ENCODE peak calls at places on chromosomes 4 and X, in six cellular contexts. W is pancreas, Z is thyroid gland, Y is neuronal stem cell, R is lower lobe of right lung, P is cardiac muscle cell. Q is an unnamed sample.

GRCh38 chrX:123267220-123267619 is 83.1 kb downstream of the GRIA3 start:
- DNase-seq in W (no peak), Z (no peak), Y (no peak), R (no peak), P (no peak), Q (no peak)

GRCh38 chr4:100590308-100590707 is 72.5 kb upstream of the EMCN start:
- DNase-seq in W (no peak), Z (no peak), Y (no peak), R (no peak), P (no peak), Q (no peak)

GRCh38 chrX:108303682-108304081 is 134.5 kb downstream of the COL4A6 start:
- DNase-seq in W (no peak), Z (no peak), Y (no peak), R (no peak), P (no peak), Q (no peak)

GRCh38 chr4:89753601-89754066 is 83.3 kb downstream of the SNCA start:
- DNase-seq in W (no peak), Z (no peak), Y (no peak), R (no peak), P (no peak), Q (no peak)

GRCh38 chrX:51894697-51895336 is 1.4 kb downstream of the MAGED1 start:
- DNase-seq in W (peak; percentile 36), Z (peak; percentile 37), Y (no peak), R (no peak), P (peak; percentile 38), Q (peak; percentile 37)

GRCh38 chrX:113384628-113385027 is 544.0 kb upstream of the AMOT start:
- DNase-seq in W (no peak), Z (no peak), Y (no peak), R (no peak), P (no peak), Q (peak; percentile 41)

GRCh38 chrX:15834827-15835595 is 19.6 kb downstream of the AP1S2 start:
- DNase-seq in W (no peak), Z (no peak), Y (no peak), R (no peak), P (peak; percentile 13), Q (no peak)

GRCh38 chr4:2141762-2142520 is 82.8 kb downstream of the NAT8L start:
- DNase-seq in W (no peak), Z (peak; percentile 48), Y (no peak), R (no peak), P (no peak), Q (no peak)

GRCh38 chrX:19869195-19869594 is 18.2 kb downstream of the SH3KBP1 start:
- DNase-seq in W (no peak), Z (no peak), Y (no peak), R (no peak), P (no peak), Q (no peak)

GRCh38 chr4:174464949-174465348 is 57.3 kb downstream of the HPGD start:
- DNase-seq in W (no peak), Z (no peak), Y (no peak), R (no peak), P (no peak), Q (no peak)

GRCh38 chr4:8035371-8035780 is 95.7 kb upstream of the AFAP1 start:
- DNase-seq in W (no peak), Z (peak; percentile 51), Y (no peak), R (no peak), P (no peak), Q (peak; percentile 71)

GRCh38 chr4:111136438-111136837 is 513.6 kb upstream of the PITX2 start:
- DNase-seq in W (no peak), Z (no peak), Y (no peak), R (no peak), P (no peak), Q (peak; percentile 8)

GRCh38 chrX:129233791-129234190 is 289.5 kb downstream of the SMARCA1 start:
- DNase-seq in W (no peak), Z (no peak), Y (no peak), R (no peak), P (no peak), Q (no peak)

GRCh38 chr4:8392591-8393190 is 47.8 kb downstream of the ACOX3 start:
- DNase-seq in W (no peak), Z (no peak), Y (no peak), R (no peak), P (no peak), Q (no peak)

GRCh38 chrX:1903380-1903935 is 288.6 kb downstream of the ASMT start:
- DNase-seq in W (no peak), Z (no peak), Y (no peak), R (no peak), P (no peak), Q (no peak)

GRCh38 chr4:105527081-105527480 is 25.3 kb upstream of the ARHGEF38 start:
- DNase-seq in W (no peak), Z (no peak), Y (no peak), R (no peak), P (no peak), Q (no peak)

GRCh38 chrX:74924449-74925209 is 623 bp downstream of the NEXMIF start:
- DNase-seq in W (peak; percentile 68), Z (peak; percentile 62), Y (peak; percentile 38), R (peak; percentile 63), P (peak; percentile 28), Q (no peak)

GRCh38 chrX:124263743-124264142 is 68.7 kb upstream of the TEX13D start:
- DNase-seq in W (no peak), Z (no peak), Y (no peak), R (no peak), P (no peak), Q (no peak)

GRCh38 chr4:80114732-80115265 is 41.8 kb upstream of the ANTXR2 start:
- DNase-seq in W (no peak), Z (no peak), Y (no peak), R (no peak), P (no peak), Q (no peak)

GRCh38 chrX:69551421-69552009 is 47.4 kb downstream of the NALF2 start:
- DNase-seq in W (no peak), Z (no peak), Y (no peak), R (no peak), P (no peak), Q (no peak)

GRCh38 chr4:81465668-81466357 is 5.9 kb downstream of the RASGEF1B start:
- DNase-seq in W (no peak), Z (no peak), Y (no peak), R (no peak), P (peak; percentile 16), Q (no peak)

GRCh38 chrX:151715735-151716134 is at the start of gene FATE1:
- DNase-seq in W (no peak), Z (no peak), Y (no peak), R (no peak), P (no peak), Q (no peak)

GRCh38 chr4:5760246-5760645 is 49.2 kb downstream of the EVC start:
- DNase-seq in W (no peak), Z (no peak), Y (no peak), R (no peak), P (no peak), Q (no peak)

GRCh38 chr4:5758741-5759140 is 47.7 kb downstream of the EVC start:
- DNase-seq in W (no peak), Z (no peak), Y (no peak), R (no peak), P (no peak), Q (peak; percentile 86)

GRCh38 chr4:5757954-5758353 is 47.0 kb downstream of the EVC start:
- DNase-seq in W (no peak), Z (no peak), Y (no peak), R (no peak), P (no peak), Q (no peak)

GRCh38 chr4:5759236-5760075 is 48.5 kb downstream of the EVC start:
- DNase-seq in W (no peak), Z (no peak), Y (no peak), R (no peak), P (no peak), Q (no peak)

DNA sequence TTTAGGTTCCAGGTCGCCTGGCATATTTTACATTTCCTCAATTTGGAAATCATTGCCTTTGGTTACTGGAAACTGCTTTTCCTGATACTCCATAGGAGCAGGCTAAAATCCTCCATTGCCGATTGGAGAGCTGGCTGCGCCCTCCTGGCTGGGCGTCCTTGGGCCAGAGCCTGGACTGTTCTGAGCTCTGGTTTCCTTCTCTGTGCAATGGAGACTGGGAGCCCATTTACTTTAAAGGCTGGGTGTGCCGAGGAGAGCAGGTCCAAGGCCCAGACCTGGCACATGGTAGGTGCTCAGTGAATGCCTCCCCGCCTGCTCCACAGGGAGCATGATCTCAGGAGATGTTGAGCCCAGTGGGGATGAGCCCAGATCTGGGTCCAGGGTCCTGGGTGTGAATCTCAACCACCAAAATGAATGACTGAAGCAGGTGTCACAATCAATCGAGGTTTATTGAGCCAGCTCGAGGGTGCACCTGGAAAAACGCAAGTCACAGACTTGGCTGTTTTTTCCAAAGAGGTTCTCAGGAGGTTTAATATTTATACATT is 50.0 kb downstream of the EVC start:
- DNase-seq in W (no peak), Z (no peak), Y (no peak), R (no peak), P (no peak), Q (no peak)
- H3K27ac ChIP-seq in W (no peak overlapping the region), Z (no peak overlapping the region), Y (no peak overlapping the region), R (no peak overlapping the region), P (no peak overlapping the region), Q (no peak overlapping the region)

GRCh38 chr4:10111067-10111801 is 5.4 kb downstream of the WDR1 start:
- DNase-seq in W (no peak), Z (no peak), Y (no peak), R (no peak), P (no peak), Q (no peak)

GRCh38 chr4:10108391-10108790 is 8.2 kb downstream of the WDR1 start:
- DNase-seq in W (no peak), Z (no peak), Y (no peak), R (no peak), P (no peak), Q (no peak)

GRCh38 chr4:10109995-10110670 is 6.5 kb downstream of the WDR1 start:
- DNase-seq in W (no peak), Z (no peak), Y (no peak), R (no peak), P (no peak), Q (no peak)

GRCh38 chr4:10107111-10108091 is 9.2 kb downstream of the WDR1 start:
- DNase-seq in W (no peak), Z (no peak), Y (no peak), R (no peak), P (no peak), Q (no peak)

GRCh38 chr4:10108818-10109783 is 7.5 kb downstream of the WDR1 start:
- DNase-seq in W (no peak), Z (no peak), Y (no peak), R (no peak), P (no peak), Q (no peak)
- H3K4me1 ChIP-seq in W (no peaks in the 10 kb centered on the region), Z (peaks cover 81% of the 10 kb centered on the region), Y (peaks cover 13% of the 10 kb centered on the region), R (peaks cover 94% of the 10 kb centered on the region), P (peaks cover 54% of the 10 kb centered on the region), Q (peaks cover 45% of the 10 kb centered on the region)

DNA sequence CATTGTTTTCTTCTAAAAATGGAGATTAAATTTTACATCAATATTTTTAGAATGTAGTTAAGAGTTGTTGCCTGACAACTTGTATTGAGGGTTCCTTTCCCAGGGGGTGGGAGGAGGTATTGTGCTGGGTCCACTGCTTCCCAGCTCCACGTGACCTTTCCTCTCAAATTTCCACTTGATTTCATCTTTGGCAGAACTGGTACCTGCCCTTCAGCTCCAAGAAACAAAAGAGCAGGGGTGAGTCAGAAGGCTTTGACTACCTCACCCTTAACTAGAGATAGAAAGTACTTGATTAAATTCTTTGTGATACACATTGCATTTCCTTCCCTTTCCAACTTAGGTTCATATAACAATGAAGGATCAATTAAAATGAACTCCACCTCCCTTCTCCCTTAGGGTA is 19.7 kb downstream of the TRIM2 start:
- DNase-seq in W (no peak), Z (peak; percentile 80), Y (no peak), R (no peak), P (peak; percentile 58), Q (no peak)
- H3K4me3 ChIP-seq in W (no peak overlapping the region), Z (peak overlapping the region; percentile 69), Y (peak overlapping the region; percentile 69), R (peak overlapping the region; percentile 71), P (peak overlapping the region; percentile 49), Q (peak overlapping the region; percentile 67)

GRCh38 chr4:26887809-26888208 is 27.2 kb downstream of the STIM2 start:
- DNase-seq in W (no peak), Z (no peak), Y (no peak), R (no peak), P (no peak), Q (no peak)
- H3K27ac ChIP-seq in W (no peak overlapping the region), Z (no peak overlapping the region), Y (no peak overlapping the region), R (no peak overlapping the region), P (no peak overlapping the region), Q (no peak overlapping the region)

Q was measured in SJSA1.